ENCODE peak calls at places on chromosome 4, in ten cellular contexts. One of them, this sample, is unnamed.

GRCh38 chr4:102217775-102218174 is 127.5 kb downstream of the SLC39A8 start:
- DNase-seq in fibroblast of lung: no peak
- DNase-seq in islet precursor cell: no peak
- DNase-seq in NCI-H1417: no peak
- DNase-seq in NCI-H345: no peak
- DNase-seq in KBM-7: no peak
- DNase-seq in ELR: no peak
- DNase-seq in EL: peak; percentile 1
- DNase-seq in NCI-H2171: no peak
- DNase-seq in kidney: no peak
- DNase-seq in this sample: no peak

GRCh38 chr4:122914292-122914904 is 8.0 kb downstream of the NUDT6 start:
- DNase-seq in EL: peak; percentile 52
- DNase-seq in kidney: no peak
- DNase-seq in KBM-7: no peak
- DNase-seq in NCI-H345: no peak
- DNase-seq in ELR: peak; percentile 61
- DNase-seq in NCI-H1417: peak; percentile 37
- DNase-seq in fibroblast of lung: peak; percentile 76
- DNase-seq in NCI-H2171: no peak
- DNase-seq in islet precursor cell: no peak
- DNase-seq in this sample: no peak

GRCh38 chr4:107970063-107970798 is 19.5 kb upstream of the HADH start:
- DNase-seq in KBM-7: no peak
- DNase-seq in NCI-H345: no peak
- DNase-seq in islet precursor cell: no peak
- DNase-seq in ELR: no peak
- DNase-seq in EL: no peak
- DNase-seq in kidney: no peak
- DNase-seq in NCI-H2171: no peak
- DNase-seq in fibroblast of lung: no peak
- DNase-seq in NCI-H1417: no peak
- DNase-seq in this sample: no peak

GRCh38 chr4:13531609-13531998 is 12.7 kb downstream of the NKX3-2 start:
- DNase-seq in islet precursor cell: no peak
- DNase-seq in ELR: no peak
- DNase-seq in NCI-H1417: no peak
- DNase-seq in KBM-7: no peak
- DNase-seq in EL: no peak
- DNase-seq in fibroblast of lung: no peak
- DNase-seq in NCI-H2171: no peak
- DNase-seq in NCI-H345: no peak
- DNase-seq in kidney: no peak
- DNase-seq in this sample: no peak

GRCh38 chr4:98728433-98728832 is 70.0 kb upstream of the TSPAN5 start:
- DNase-seq in NCI-H345: no peak
- DNase-seq in NCI-H1417: no peak
- DNase-seq in EL: peak; percentile 82
- DNase-seq in kidney: no peak
- DNase-seq in fibroblast of lung: peak; percentile 66
- DNase-seq in ELR: peak; percentile 69
- DNase-seq in NCI-H2171: no peak
- DNase-seq in KBM-7: peak; percentile 65
- DNase-seq in islet precursor cell: peak; percentile 87
- DNase-seq in this sample: no peak

GRCh38 chr4:29278580-29278979 is 1441.6 kb upstream of the PCDH7 start:
- DNase-seq in islet precursor cell: no peak
- DNase-seq in KBM-7: no peak
- DNase-seq in NCI-H2171: no peak
- DNase-seq in fibroblast of lung: peak; percentile 50
- DNase-seq in ELR: peak; percentile 79
- DNase-seq in kidney: no peak
- DNase-seq in NCI-H1417: no peak
- DNase-seq in EL: peak; percentile 80
- DNase-seq in NCI-H345: no peak
- DNase-seq in this sample: no peak

GRCh38 chr4:8688041-8688907 is 95.7 kb downstream of the CPZ start:
- DNase-seq in fibroblast of lung: no peak
- DNase-seq in NCI-H2171: no peak
- DNase-seq in KBM-7: peak; percentile 35
- DNase-seq in ELR: peak; percentile 8
- DNase-seq in EL: peak; percentile 12
- DNase-seq in islet precursor cell: peak; percentile 87
- DNase-seq in kidney: peak; percentile 58
- DNase-seq in NCI-H1417: no peak
- DNase-seq in NCI-H345: no peak
- DNase-seq in this sample: no peak

GRCh38 chr4:54027311-54027710 is 37.1 kb downstream of the CHIC2 start:
- DNase-seq in islet precursor cell: no peak
- DNase-seq in ELR: no peak
- DNase-seq in KBM-7: no peak
- DNase-seq in NCI-H1417: no peak
- DNase-seq in EL: no peak
- DNase-seq in kidney: no peak
- DNase-seq in NCI-H2171: no peak
- DNase-seq in NCI-H345: no peak
- DNase-seq in fibroblast of lung: no peak
- DNase-seq in this sample: no peak

GRCh38 chr4:17059192-17059634 is 160.8 kb upstream of the LDB2 start:
- DNase-seq in NCI-H345: no peak
- DNase-seq in KBM-7: no peak
- DNase-seq in NCI-H2171: no peak
- DNase-seq in islet precursor cell: no peak
- DNase-seq in fibroblast of lung: peak; percentile 67
- DNase-seq in ELR: no peak
- DNase-seq in kidney: no peak
- DNase-seq in NCI-H1417: no peak
- DNase-seq in EL: no peak
- DNase-seq in this sample: no peak

GRCh38 chr4:46886711-46887110 is 22.3 kb downstream of the COX7B2 start:
- DNase-seq in fibroblast of lung: peak; percentile 37
- DNase-seq in ELR: peak; percentile 43
- DNase-seq in EL: peak; percentile 7
- DNase-seq in islet precursor cell: no peak
- DNase-seq in KBM-7: peak; percentile 14
- DNase-seq in kidney: no peak
- DNase-seq in NCI-H345: no peak
- DNase-seq in NCI-H1417: peak; percentile 15
- DNase-seq in NCI-H2171: no peak
- DNase-seq in this sample: no peak

GRCh38 chr4:74671074-74671698 is 123.1 kb downstream of the BTC start:
- DNase-seq in ELR: peak; percentile 85
- DNase-seq in KBM-7: peak; percentile 54
- DNase-seq in fibroblast of lung: peak; percentile 89
- DNase-seq in NCI-H1417: peak; percentile 74
- DNase-seq in islet precursor cell: peak; percentile 75
- DNase-seq in kidney: no peak
- DNase-seq in NCI-H345: peak; percentile 30
- DNase-seq in EL: peak; percentile 66
- DNase-seq in NCI-H2171: no peak
- DNase-seq in this sample: peak; percentile 10

GRCh38 chr4:155569960-155570515 is 96.6 kb upstream of the GUCY1A1 start:
- DNase-seq in NCI-H345: no peak
- DNase-seq in NCI-H2171: no peak
- DNase-seq in islet precursor cell: no peak
- DNase-seq in kidney: no peak
- DNase-seq in fibroblast of lung: no peak
- DNase-seq in EL: peak; percentile 69
- DNase-seq in ELR: peak; percentile 47
- DNase-seq in NCI-H1417: no peak
- DNase-seq in KBM-7: no peak
- DNase-seq in this sample: no peak

GRCh38 chr4:718460-718859 is 12.8 kb downstream of the PCGF3 start:
- DNase-seq in kidney: no peak
- DNase-seq in NCI-H345: no peak
- DNase-seq in EL: no peak
- DNase-seq in islet precursor cell: no peak
- DNase-seq in NCI-H2171: no peak
- DNase-seq in KBM-7: no peak
- DNase-seq in ELR: no peak
- DNase-seq in NCI-H1417: no peak
- DNase-seq in fibroblast of lung: no peak
- DNase-seq in this sample: no peak

GRCh38 chr4:125140966-125141495 is 173.7 kb upstream of the FAT4 start:
- DNase-seq in NCI-H345: no peak
- DNase-seq in NCI-H2171: no peak
- DNase-seq in NCI-H1417: no peak
- DNase-seq in ELR: peak; percentile 59
- DNase-seq in KBM-7: no peak
- DNase-seq in EL: peak; percentile 26
- DNase-seq in kidney: no peak
- DNase-seq in fibroblast of lung: peak; percentile 19
- DNase-seq in islet precursor cell: no peak
- DNase-seq in this sample: no peak

GRCh38 chr4:185378264-185378663 is 17.5 kb downstream of the LRP2BP start:
- DNase-seq in EL: no peak
- DNase-seq in ELR: no peak
- DNase-seq in islet precursor cell: no peak
- DNase-seq in NCI-H1417: no peak
- DNase-seq in kidney: no peak
- DNase-seq in fibroblast of lung: no peak
- DNase-seq in NCI-H2171: no peak
- DNase-seq in NCI-H345: no peak
- DNase-seq in KBM-7: no peak
- DNase-seq in this sample: no peak

GRCh38 chr4:29131304-29131703 is 1588.9 kb upstream of the PCDH7 start:
- DNase-seq in NCI-H1417: no peak
- DNase-seq in ELR: peak; percentile 7
- DNase-seq in fibroblast of lung: no peak
- DNase-seq in NCI-H345: no peak
- DNase-seq in EL: no peak
- DNase-seq in kidney: no peak
- DNase-seq in islet precursor cell: no peak
- DNase-seq in KBM-7: no peak
- DNase-seq in NCI-H2171: no peak
- DNase-seq in this sample: no peak

GRCh38 chr4:66688674-66689073 is 856.6 kb downstream of the CENPC start:
- DNase-seq in EL: peak; percentile 34
- DNase-seq in ELR: peak; percentile 57
- DNase-seq in KBM-7: peak; percentile 3
- DNase-seq in fibroblast of lung: peak; percentile 11
- DNase-seq in islet precursor cell: no peak
- DNase-seq in NCI-H345: peak; percentile 35
- DNase-seq in NCI-H2171: peak; percentile 4
- DNase-seq in kidney: no peak
- DNase-seq in NCI-H1417: peak; percentile 70
- DNase-seq in this sample: peak; percentile 18

GRCh38 chr4:153061971-153062370 is 125.8 kb downstream of the FHDC1 start:
- DNase-seq in kidney: no peak
- DNase-seq in islet precursor cell: no peak
- DNase-seq in NCI-H2171: peak; percentile 9
- DNase-seq in EL: no peak
- DNase-seq in fibroblast of lung: no peak
- DNase-seq in NCI-H345: no peak
- DNase-seq in NCI-H1417: no peak
- DNase-seq in ELR: no peak
- DNase-seq in KBM-7: no peak
- DNase-seq in this sample: no peak

GRCh38 chr4:5371415-5372190 is 320.3 kb downstream of the STK32B start:
- DNase-seq in islet precursor cell: peak; percentile 44
- DNase-seq in ELR: peak; percentile 74
- DNase-seq in KBM-7: no peak
- DNase-seq in NCI-H1417: peak; percentile 22
- DNase-seq in kidney: no peak
- DNase-seq in NCI-H345: peak; percentile 56
- DNase-seq in fibroblast of lung: no peak
- DNase-seq in EL: peak; percentile 94
- DNase-seq in NCI-H2171: no peak
- DNase-seq in this sample: no peak